ENCODE peak calls at places on chromosomes 2 and 18, in nine cellular contexts. O is mucosa of descending colon, G is psoas muscle, R is transverse colon, N is body of pancreas, Y is choroid plexus epithelial cell, W is PC-3, U is HL-60, P is MM.1S. V is an unnamed sample.
A peak's percentile ranks its signal among the peaks of the same experiment; 100 is the strongest.

GRCh38 chr2:240374085-240374907 is 61.2 kb upstream of the GPC1 start:
- DNase-seq in O (no peak), G (peak; percentile 92), R (peak; percentile 36), N (peak; percentile 58), Y (peak; percentile 76), W (peak; percentile 65), U (no peak), P (no peak), V (peak; percentile 76)

GRCh38 chr18:62957885-62958472 is 242.6 kb downstream of the PHLPP1 start:
- DNase-seq in O (peak; percentile 83), G (no peak), R (peak; percentile 44), N (peak; percentile 63), Y (peak; percentile 65), W (peak; percentile 68), U (peak; percentile 87), P (peak; percentile 73), V (no peak)

GRCh38 chr18:26429535-26429934 is 118.8 kb downstream of the KCTD1 start:
- DNase-seq in O (no peak), G (no peak), R (no peak), N (no peak), Y (peak; percentile 89), W (peak; percentile 84), U (no peak), P (no peak), V (no peak)

GRCh38 chr18:58183226-58183625 is 139.2 kb downstream of the NEDD4L start:
- DNase-seq in O (no peak), G (no peak), R (no peak), N (peak; percentile 72), Y (no peak), W (no peak), U (no peak), P (no peak), V (no peak)

GRCh38 chr2:124586210-124586609 is 561.1 kb downstream of the CNTNAP5 start:
- DNase-seq in O (no peak), G (no peak), R (no peak), N (no peak), Y (no peak), W (no peak), U (no peak), P (no peak), V (no peak)

GRCh38 chr2:232839680-232840079 is 30.4 kb upstream of the SNORC start:
- DNase-seq in O (peak; percentile 78), G (peak; percentile 64), R (peak; percentile 64), N (peak; percentile 35), Y (no peak), W (no peak), U (peak; percentile 95), P (no peak), V (no peak)

GRCh38 chr2:150204449-150204848 is 283.0 kb downstream of the RND3 start:
- DNase-seq in O (no peak), G (no peak), R (no peak), N (no peak), Y (peak; percentile 88), W (peak; percentile 43), U (no peak), P (no peak), V (no peak)

GRCh38 chr18:75455249-75456183 is 28.0 kb upstream of the SMIM21 start:
- DNase-seq in O (no peak), G (peak; percentile 56), R (no peak), N (peak; percentile 21), Y (peak; percentile 44), W (no peak), U (peak; percentile 20), P (no peak), V (no peak)

GRCh38 chr2:168373468-168373867 is 82.6 kb upstream of the CERS6 start:
- DNase-seq in O (no peak), G (no peak), R (no peak), N (no peak), Y (no peak), W (no peak), U (no peak), P (no peak), V (no peak)

GRCh38 chr2:168378960-168379669 is 77.0 kb upstream of the CERS6 start:
- DNase-seq in O (no peak), G (no peak), R (no peak), N (no peak), Y (no peak), W (no peak), U (no peak), P (no peak), V (no peak)

GRCh38 chr2:168380500-168380899 is 75.6 kb upstream of the CERS6 start:
- DNase-seq in O (no peak), G (no peak), R (no peak), N (no peak), Y (no peak), W (no peak), U (no peak), P (no peak), V (no peak)

GRCh38 chr2:168371273-168371992 is 84.6 kb upstream of the CERS6 start:
- DNase-seq in O (no peak), G (no peak), R (no peak), N (no peak), Y (no peak), W (no peak), U (peak; percentile 54), P (peak; percentile 97), V (no peak)

DNA sequence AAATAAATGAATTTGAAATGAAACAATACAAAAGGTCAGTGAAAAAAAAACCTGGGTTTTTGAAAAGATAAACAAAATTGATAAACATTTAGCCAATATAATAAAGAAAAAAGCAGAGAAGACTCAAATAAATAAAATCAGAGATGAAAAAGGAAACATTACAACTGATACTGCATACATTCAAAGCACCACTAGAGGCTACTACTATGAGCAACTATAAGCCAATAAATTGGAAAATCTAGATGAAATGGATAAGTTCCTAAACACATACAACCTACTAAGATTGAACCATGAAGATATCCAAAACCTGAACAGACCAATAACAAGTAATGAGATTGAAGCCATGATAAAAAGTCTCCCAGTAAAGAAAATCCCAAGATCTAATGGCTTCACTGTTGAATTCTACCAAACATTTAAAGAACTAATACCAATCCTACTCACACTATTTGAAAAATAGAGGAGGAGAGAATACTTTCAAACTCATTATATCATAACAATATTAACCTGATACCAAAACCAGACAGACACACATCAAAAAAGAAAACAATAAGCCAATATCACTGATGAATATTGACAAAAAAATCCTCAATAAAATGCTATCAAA is 80.8 kb upstream of the CERS6 start:
- DNase-seq in O (no peak), G (no peak), R (no peak), N (no peak), Y (peak; percentile 56), W (peak; percentile 45), U (no peak), P (no peak), V (no peak)
- TF ChIP-seq CTCF in O (peak; percentile 7), G (peak; percentile 23), R (peak; percentile 4), N (peak; percentile 6), Y (peak; percentile 61), W (peak; percentile 72), U (peak; percentile 24), P (no peak), V (peak; percentile 70)

GRCh38 chr18:25279133-25279532 is 72.8 kb downstream of the ZNF521 start:
- DNase-seq in O (no peak), G (no peak), R (no peak), N (no peak), Y (peak; percentile 69), W (peak; percentile 13), U (no peak), P (no peak), V (no peak)
- H3K4me3 ChIP-seq in O (no peak overlapping the region), G (no peak overlapping the region), R (no peak overlapping the region), N (no peak overlapping the region), Y (no peak overlapping the region), W (no peak overlapping the region), U (no peak overlapping the region), P (no peak overlapping the region), V (no peak overlapping the region)

GRCh38 chr2:11652141-11652540 is 17.9 kb downstream of the NTSR2 start:
- DNase-seq in O (no peak), G (no peak), R (no peak), N (no peak), Y (no peak), W (peak; percentile 14), U (no peak), P (no peak), V (no peak)

GRCh38 chr2:11646530-11646929 is 23.5 kb downstream of the NTSR2 start:
- DNase-seq in O (no peak), G (no peak), R (no peak), N (no peak), Y (no peak), W (no peak), U (no peak), P (no peak), V (no peak)

GRCh38 chr2:11644293-11644692 is 25.7 kb downstream of the NTSR2 start:
- DNase-seq in O (no peak), G (no peak), R (no peak), N (no peak), Y (no peak), W (no peak), U (no peak), P (no peak), V (no peak)

GRCh38 chr2:11649093-11649492 is 20.9 kb downstream of the NTSR2 start:
- DNase-seq in O (no peak), G (no peak), R (no peak), N (no peak), Y (no peak), W (no peak), U (no peak), P (no peak), V (no peak)

DNA sequence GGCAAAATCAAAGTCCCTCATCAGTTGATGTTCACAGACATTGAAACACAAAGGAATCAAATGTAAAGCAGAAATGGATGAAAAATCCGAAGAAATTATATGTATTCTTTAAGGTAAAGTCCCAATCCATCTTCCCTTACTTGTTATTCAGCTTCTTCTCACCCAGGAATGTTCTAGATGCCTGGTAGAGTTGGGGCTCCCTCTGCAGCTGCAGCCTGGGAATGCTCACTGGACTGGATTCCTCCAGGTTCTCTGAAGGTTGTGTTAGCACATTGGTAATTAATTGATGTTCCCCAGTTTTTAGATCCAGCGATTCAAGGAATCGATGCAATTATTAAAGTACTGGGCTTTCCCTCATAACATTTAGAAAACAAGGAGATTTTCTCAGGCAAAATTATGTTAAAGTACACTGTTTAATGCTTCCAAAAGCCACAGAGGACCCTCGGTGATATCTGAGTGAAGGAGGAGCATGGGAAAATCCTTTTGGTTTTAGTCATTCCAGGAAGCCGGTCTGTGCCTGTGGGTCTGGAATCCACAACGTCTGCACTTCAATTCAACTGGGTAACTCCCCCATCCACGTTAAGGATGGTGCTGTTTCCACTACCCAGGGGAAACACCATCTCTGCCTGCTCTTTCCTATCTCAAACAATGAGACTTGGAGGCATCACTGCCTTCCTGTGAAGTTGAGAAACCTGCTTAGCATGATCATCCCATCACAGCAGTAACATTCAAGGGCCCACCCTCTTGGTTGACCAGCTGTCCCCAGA is 22.0 kb downstream of the NTSR2 start:
- DNase-seq in O (no peak), G (no peak), R (no peak), N (no peak), Y (peak; percentile 56), W (no peak), U (no peak), P (no peak), V (no peak)
- TF ChIP-seq CTCF in O (no peak), G (peak; percentile 12), R (no peak), N (no peak), Y (peak; percentile 74), W (peak; percentile 42), U (no peak), P (no peak), V (peak; percentile 57)

DNA sequence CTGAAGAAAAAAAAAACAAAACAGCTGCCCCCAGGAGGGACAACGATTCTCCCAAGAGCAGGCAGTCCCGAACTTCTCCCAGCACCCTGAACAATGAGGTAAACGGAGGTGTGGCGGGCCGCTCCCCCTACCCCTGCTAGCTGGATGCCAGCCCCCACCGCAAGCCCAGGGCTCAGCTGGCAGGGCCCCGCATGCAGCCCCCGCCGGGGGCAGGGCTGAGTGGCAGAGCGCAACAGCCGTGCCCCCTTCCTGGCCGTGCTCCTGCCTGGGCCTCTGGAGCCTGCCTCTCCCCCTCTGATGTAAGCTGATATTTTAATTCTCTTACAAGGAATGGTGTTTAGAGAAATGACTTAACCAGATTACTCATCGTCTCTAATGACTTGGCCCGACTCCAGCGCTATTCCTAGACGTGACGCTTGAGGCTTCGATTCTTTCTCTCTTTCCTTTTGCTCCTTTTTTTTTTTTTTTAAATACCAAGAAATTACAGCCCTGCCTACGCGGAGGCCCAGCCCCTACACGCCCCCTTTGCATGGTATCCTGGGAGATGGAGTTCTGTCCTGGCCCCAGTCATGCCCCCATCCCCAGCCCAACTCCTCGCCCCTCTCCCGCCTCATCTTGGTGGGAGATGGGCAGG is 4.6 kb upstream of the ARID5A start:
- DNase-seq in O (peak; percentile 98), G (peak; percentile 95), R (peak; percentile 95), N (peak; percentile 88), Y (peak; percentile 99), W (peak; percentile 98), U (peak; percentile 33), P (peak; percentile 95), V (peak; percentile 99)
- H3K4me3 ChIP-seq in O (no peak overlapping the region), G (peak overlapping the region; percentile 48), R (peak overlapping the region; percentile 28), N (no peak overlapping the region), Y (peak overlapping the region; percentile 50), W (peak overlapping the region; percentile 56), U (no peak overlapping the region), P (peak overlapping the region; percentile 60), V (peak overlapping the region; percentile 36)